ENCODE peak calls at places on chromosomes 12 and 14, in ten cellular contexts. O is adrenal gland, B is AG04449, Q is neural progenitor cell, M is AG04450, P is dorsolateral prefrontal cortex, W is lower lobe of right lung, N is fibroblast of the aortic adventitia, R is bronchial epithelial cell, L is epithelial cell of esophagus. S is an unnamed sample.

GRCh38 chr12:80857311-80857710 is 80.4 kb downstream of the LIN7A start:
- DNase-seq in W (no peak), N (no peak), O (no peak), R (no peak), P (no peak), M (no peak), B (peak; percentile 59), L (no peak), Q (no peak), S (no peak)

GRCh38 chr12:13347241-13348043 is 150.9 kb downstream of the EMP1 start:
- DNase-seq in W (no peak), Q (no peak), M (no peak), O (no peak), P (peak; percentile 60), R (peak; percentile 81), N (peak; percentile 73), L (peak; percentile 72), B (peak; percentile 59), S (peak; percentile 24)

GRCh38 chr12:91805031-91805430 is 340.6 kb downstream of the BTG1 start:
- DNase-seq in R (no peak), W (no peak), P (no peak), B (no peak), Q (no peak), L (no peak), O (no peak), M (no peak), N (no peak), S (no peak)

GRCh38 chr12:13670249-13670648 is 311.2 kb downstream of the GRIN2B start:
- DNase-seq in R (no peak), Q (no peak), P (no peak), W (no peak), O (no peak), L (no peak), M (no peak), B (no peak), N (no peak), S (no peak)

GRCh38 chr14:50658203-50658602 is 9.9 kb downstream of the SAV1 start:
- DNase-seq in N (peak; percentile 84), M (no peak), P (no peak), Q (peak; percentile 33), B (no peak), W (no peak), R (peak; percentile 26), O (no peak), L (peak; percentile 17), S (peak; percentile 68)

GRCh38 chr14:32824195-32824594 is 114.5 kb upstream of the NPAS3 start:
- DNase-seq in W (no peak), B (no peak), O (no peak), N (no peak), L (peak; percentile 16), M (no peak), R (peak; percentile 33), P (no peak), Q (no peak), S (no peak)

GRCh38 chr14:89922549-89922907 is 32.0 kb downstream of the EFCAB11 start:
- DNase-seq in R (no peak), W (no peak), B (no peak), L (peak; percentile 70), Q (no peak), P (no peak), N (no peak), O (no peak), M (no peak), S (no peak)

GRCh38 chr12:105331805-105332251 is 1.3 kb downstream of the C12orf75 start:
- DNase-seq in P (no peak), W (no peak), L (peak; percentile 55), M (no peak), B (no peak), N (no peak), R (no peak), Q (peak; percentile 12), O (no peak), S (no peak)

GRCh38 chr14:89678715-89679220 is 261.7 kb upstream of the FOXN3 start:
- DNase-seq in W (no peak), N (no peak), M (no peak), Q (no peak), R (no peak), B (no peak), P (no peak), O (no peak), L (no peak), S (no peak)

GRCh38 chr12:122135437-122136031 is 38.5 kb downstream of the IL31 start:
- DNase-seq in L (no peak), R (no peak), B (no peak), Q (no peak), W (no peak), P (no peak), O (no peak), M (no peak), N (no peak), S (no peak)

GRCh38 chr12:122137229-122137628 is 36.8 kb downstream of the IL31 start:
- DNase-seq in B (no peak), O (no peak), N (no peak), L (no peak), R (no peak), P (no peak), W (no peak), M (no peak), Q (peak; percentile 79), S (no peak)

GRCh38 chr12:122129131-122129530 is 44.9 kb downstream of the IL31 start:
- DNase-seq in O (no peak), B (no peak), W (no peak), N (no peak), L (no peak), R (no peak), P (no peak), Q (no peak), M (no peak), S (no peak)

GRCh38 chr12:122130150-122130549 is 43.9 kb downstream of the IL31 start:
- DNase-seq in P (no peak), N (peak; percentile 31), M (no peak), Q (no peak), L (peak; percentile 66), W (no peak), B (no peak), O (peak; percentile 48), R (no peak), S (no peak)

GRCh38 chr12:122133192-122133950 is 40.6 kb downstream of the IL31 start:
- DNase-seq in P (no peak), L (no peak), Q (no peak), M (no peak), O (no peak), B (no peak), R (no peak), N (no peak), W (no peak), S (no peak)
- TF ChIP-seq CTCF in P (no peak), L (no peak), Q (peak; percentile 13), M (no peak), O (no peak), B (no peak), R (no peak), N (no peak), W (no peak), S (no peak)

DNA sequence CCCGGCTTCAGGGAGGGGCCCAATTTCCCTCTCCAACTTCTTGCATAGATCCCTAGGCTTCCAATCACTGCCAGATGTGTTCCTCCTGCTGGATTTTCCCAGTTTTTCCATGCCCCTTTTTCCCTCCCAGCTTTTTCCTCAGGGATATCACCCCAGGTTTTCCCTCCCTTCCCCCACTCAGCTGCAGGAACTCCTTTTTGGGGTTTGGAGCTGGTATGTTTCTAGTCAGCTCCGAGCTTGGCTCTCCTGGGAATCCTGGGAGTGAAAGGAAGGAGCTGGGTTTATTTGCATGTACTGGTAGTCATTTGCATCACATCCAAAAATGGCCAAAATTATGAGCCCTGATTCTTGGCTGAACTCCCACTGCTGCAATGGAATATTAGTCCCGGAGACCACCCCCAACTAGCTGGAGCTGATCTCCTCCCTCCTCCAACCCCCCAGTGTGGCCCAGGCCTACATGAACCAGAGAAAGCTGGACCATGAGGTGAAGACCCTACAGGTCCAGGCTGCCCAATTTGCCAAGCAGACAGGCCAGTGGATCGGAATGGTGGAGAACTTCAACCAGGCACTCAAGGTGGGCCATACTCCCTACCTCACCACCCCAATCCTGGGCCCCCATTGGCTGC is 1.4 kb upstream of the RDH5 start:
- DNase-seq in P (no peak), M (no peak), Q (no peak), R (no peak), W (no peak), N (no peak), L (no peak), O (no peak), B (no peak), S (peak; percentile 66)
- H3K4me3 ChIP-seq in P (no peak overlapping the region), M (no peak overlapping the region), Q (peak overlapping the region; percentile 88), R (no peak overlapping the region), W (no peak overlapping the region), N (no peak overlapping the region), L (no peak overlapping the region), O (no peak overlapping the region), B (no peak overlapping the region), S (no peak overlapping the region)

DNA sequence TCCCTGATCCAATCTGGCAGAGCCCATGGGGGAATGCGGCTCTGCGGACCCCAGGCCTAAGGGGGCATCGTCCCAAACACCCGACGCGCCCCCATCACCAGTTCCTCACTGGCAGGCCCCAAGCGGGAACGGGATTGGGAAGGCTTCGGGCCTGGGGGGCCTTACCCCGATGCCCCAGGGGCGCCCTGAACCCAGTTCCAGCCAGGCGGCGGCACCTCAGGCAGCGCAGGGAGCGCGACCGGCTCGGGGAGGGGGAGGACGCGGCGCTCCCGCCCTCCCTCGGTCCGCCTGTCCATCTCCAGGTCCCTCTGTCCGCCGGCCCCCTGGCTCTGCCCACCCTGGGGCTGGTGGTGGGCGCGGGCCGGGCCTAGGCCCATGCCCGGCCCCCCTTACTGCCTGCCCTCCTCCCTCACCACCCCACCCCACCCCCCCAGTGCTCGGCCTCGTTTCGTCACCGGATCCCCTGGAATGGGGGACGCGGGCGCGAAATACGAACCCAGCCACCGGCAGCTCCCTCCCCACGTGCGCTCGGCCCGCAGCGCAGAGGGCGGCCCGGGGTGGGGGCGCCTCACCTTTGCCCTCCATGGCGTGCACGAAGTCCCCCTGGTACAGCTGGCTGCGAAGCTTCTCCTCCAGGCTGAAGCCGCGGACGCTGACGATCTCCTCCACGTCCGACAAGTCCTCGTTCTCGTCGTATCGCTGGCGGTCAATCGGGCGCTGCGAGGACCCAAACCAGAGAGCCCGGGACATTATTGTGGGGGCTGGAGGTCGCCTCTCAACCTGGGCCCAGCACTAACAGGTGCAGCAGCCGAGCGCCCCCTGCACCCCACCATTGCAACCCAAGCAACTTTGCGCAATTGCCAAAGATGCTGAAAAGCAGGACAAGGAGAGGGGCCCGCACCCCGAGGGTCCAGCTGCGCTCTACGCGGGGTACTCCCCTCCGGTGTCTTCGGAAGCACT is 2.3 kb downstream of the KDM2B start:
- DNase-seq in O (peak; percentile 16), R (no peak), W (peak; percentile 53), Q (peak; percentile 68), N (peak; percentile 18), B (no peak), P (no peak), L (no peak), M (no peak), S (peak; percentile 22)
- TF ChIP-seq CTCF in O (no peak), R (no peak), W (no peak), Q (no peak), N (no peak), B (no peak), P (no peak), L (no peak), M (no peak), S (no peak)

DNA sequence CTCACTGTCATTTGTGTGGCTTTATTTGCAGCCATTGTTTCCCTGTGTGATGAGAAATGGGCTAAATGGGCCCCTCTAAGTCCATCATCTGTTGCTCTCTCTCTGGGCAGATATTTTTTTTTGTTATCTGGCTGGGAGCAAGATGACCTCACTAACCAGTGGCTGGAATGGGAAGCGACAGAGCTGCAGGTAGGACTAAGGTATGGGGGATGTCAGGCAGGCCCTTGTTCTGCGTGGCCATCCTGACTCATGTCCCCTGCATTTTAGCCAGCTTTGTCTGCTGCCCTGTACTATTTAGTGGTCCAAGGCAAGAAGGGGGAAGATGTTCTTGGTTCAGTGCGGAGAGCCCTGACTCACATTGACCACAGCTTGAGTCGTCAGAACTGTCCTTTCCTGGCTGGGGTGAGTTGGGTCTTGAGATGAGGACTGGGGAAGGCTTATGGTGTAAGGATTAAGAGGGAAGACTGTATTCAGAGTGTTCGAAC is 1.3 kb downstream of the MARS1 start:
- DNase-seq in P (no peak), Q (no peak), N (no peak), O (no peak), R (no peak), W (no peak), B (no peak), M (no peak), L (no peak), S (no peak)
- H3K4me3 ChIP-seq in P (peak overlapping the region; percentile 97), Q (peak overlapping the region; percentile 93), N (peak overlapping the region; percentile 99), O (no peak overlapping the region), R (peak overlapping the region; percentile 76), W (peak overlapping the region; percentile 94), B (peak overlapping the region; percentile 99), M (peak overlapping the region; percentile 100), L (peak overlapping the region; percentile 90), S (peak overlapping the region; percentile 99)